ENCODE peak calls at places on chromosome 22, in eight cellular contexts. T is vagina, I is A549, L is right lobe of liver, Y is IMR-90, Z is suprapubic skin, B is transverse colon, R is tibial nerve. U is an unnamed sample.

GRCh38 chr22:46590334-46590733 is 29.9 kb upstream of the GRAMD4 start:
- DNase-seq in L (no peak), T (no peak), Y (no peak), B (no peak), Z (no peak), I (no peak), R (no peak), U (no peak)

GRCh38 chr22:19568337-19569311 is 44.4 kb upstream of the CLDN5 start:
- DNase-seq in Y (peak; percentile 95), I (peak; percentile 40), B (no peak), R (no peak), Z (no peak), L (no peak), T (no peak), U (no peak)

GRCh38 chr22:19748991-19749665 is 11.4 kb upstream of the TBX1 start:
- DNase-seq in B (no peak), L (no peak), I (no peak), T (no peak), Y (no peak), Z (no peak), R (no peak), U (no peak)

GRCh38 chr22:27581688-27582087 is 219.9 kb downstream of the MN1 start:
- DNase-seq in L (no peak), R (peak; percentile 72), Y (peak; percentile 17), Z (peak; percentile 92), B (peak; percentile 61), I (no peak), T (peak; percentile 93), U (peak; percentile 96)

GRCh38 chr22:46661221-46661851 is 41.1 kb downstream of the GRAMD4 start:
- DNase-seq in R (no peak), Y (peak; percentile 76), L (no peak), Z (no peak), B (no peak), I (peak; percentile 64), T (no peak), U (no peak)

GRCh38 chr22:41826430-41827383 is 6.2 kb upstream of the SREBF2 start:
- DNase-seq in L (no peak), B (peak; percentile 49), I (no peak), R (no peak), Y (no peak), T (no peak), Z (no peak), U (no peak)

GRCh38 chr22:43154887-43155536 is 3.7 kb downstream of the TSPO start:
- DNase-seq in R (no peak), Y (no peak), T (no peak), L (no peak), I (no peak), Z (no peak), B (no peak), U (peak; percentile 93)

GRCh38 chr22:28896611-28897010 is 13.2 kb downstream of the ZNRF3 start:
- DNase-seq in R (no peak), Y (no peak), Z (no peak), I (no peak), T (no peak), B (no peak), L (no peak), U (no peak)

GRCh38 chr22:29108137-29108536 is 35.3 kb downstream of the KREMEN1 start:
- DNase-seq in L (no peak), B (no peak), R (no peak), Y (peak; percentile 58), Z (no peak), T (no peak), I (peak; percentile 38), U (no peak)

GRCh38 chr22:43126506-43127165 is 16.1 kb downstream of the BIK start:
- DNase-seq in L (no peak), I (peak; percentile 56), B (peak; percentile 72), Z (no peak), T (no peak), Y (peak; percentile 85), R (no peak), U (no peak)

GRCh38 chr22:19464975-19465374 is 14.0 kb downstream of the UFD1 start:
- DNase-seq in Z (no peak), T (peak; percentile 3), L (peak; percentile 7), B (no peak), I (no peak), Y (no peak), R (no peak), U (no peak)

GRCh38 chr22:45537734-45538181 is 35.1 kb downstream of the FBLN1 start:
- DNase-seq in R (no peak), Y (peak; percentile 84), L (no peak), I (no peak), B (peak; percentile 41), T (peak; percentile 97), Z (no peak), U (peak; percentile 94)

GRCh38 chr22:39290724-39291161 is 28.7 kb downstream of the RPL3 start:
- DNase-seq in B (no peak), L (peak; percentile 92), I (peak; percentile 77), Z (no peak), T (no peak), Y (peak; percentile 71), R (peak; percentile 78), U (no peak)

GRCh38 chr22:36106910-36107309 is 53.6 kb downstream of the APOL3 start:
- DNase-seq in Z (no peak), I (no peak), R (no peak), Y (no peak), T (no peak), L (no peak), B (no peak), U (no peak)

GRCh38 chr22:23178512-23179254 is 1.6 kb upstream of the BCR start:
- DNase-seq in T (no peak), L (peak; percentile 72), B (peak; percentile 72), I (peak; percentile 55), Z (no peak), R (peak; percentile 51), Y (peak; percentile 38), U (peak; percentile 92)

GRCh38 chr22:25837288-25837900 is 95.4 kb downstream of the MYO18B start:
- DNase-seq in R (no peak), I (no peak), Y (no peak), Z (no peak), T (peak; percentile 58), L (no peak), B (no peak), U (peak; percentile 66)

GRCh38 chr22:29152045-29152380 is 53.7 kb upstream of the EMID1 start:
- DNase-seq in Y (no peak), I (no peak), Z (peak; percentile 43), T (peak; percentile 32), L (no peak), R (no peak), B (no peak), U (no peak)

GRCh38 chr22:47388778-47389177 is 626.3 kb downstream of the TBC1D22A start:
- DNase-seq in Z (no peak), I (no peak), Y (no peak), L (no peak), R (no peak), T (no peak), B (no peak), U (no peak)

GRCh38 chr22:36330655-36331305 is 57.0 kb downstream of the MYH9 start:
- DNase-seq in T (no peak), Y (peak; percentile 63), R (no peak), I (no peak), Z (no peak), L (no peak), B (no peak), U (peak; percentile 90)

GRCh38 chr22:17083811-17084540 is 824 bp upstream of the IL17RA start:
- DNase-seq in L (peak; percentile 56), R (no peak), Z (peak; percentile 82), Y (no peak), B (no peak), T (no peak), I (no peak), U (no peak)

GRCh38 chr22:17083255-17083654 is 1.5 kb upstream of the IL17RA start:
- DNase-seq in Y (no peak), R (no peak), I (no peak), L (no peak), B (no peak), Z (peak; percentile 43), T (no peak), U (peak; percentile 45)

GRCh38 chr22:17086301-17086700 is 1.5 kb downstream of the IL17RA start:
- DNase-seq in Z (peak; percentile 54), L (peak; percentile 45), B (no peak), R (no peak), Y (no peak), I (no peak), T (no peak), U (peak; percentile 81)

GRCh38 chr22:17085277-17086091 is 684 bp downstream of the IL17RA start:
- DNase-seq in I (no peak), L (peak; percentile 69), T (no peak), Y (no peak), Z (peak; percentile 83), R (no peak), B (peak; percentile 49), U (peak; percentile 91)

GRCh38 chr22:17084554-17085276 is at the start of gene IL17RA:
- DNase-seq in I (peak; percentile 81), R (peak; percentile 78), T (peak; percentile 91), L (peak; percentile 96), B (peak; percentile 96), Y (peak; percentile 84), Z (peak; percentile 94), U (peak; percentile 90)
- TF ChIP-seq POLR2A in I (peak; percentile 56), R (peak; percentile 63), T (peak; percentile 77), L (peak; percentile 87), B (peak; percentile 82), Y (peak; percentile 64), Z (peak; percentile 58), U (no peak)

GRCh38 chr22:48968201-48968959 is 859.3 kb downstream of the BRD1 start:
- DNase-seq in Y (no peak), I (peak; percentile 11), B (peak; percentile 16), T (peak; percentile 47), Z (no peak), R (no peak), L (peak; percentile 39), U (peak; percentile 70)
- TF ChIP-seq CTCF in Y (no peak), I (peak; percentile 12), B (peak; percentile 54), T (no peak), Z (peak; percentile 48), R (no peak), L (peak; percentile 43), U (no peak)

GRCh38 chr22:24592846-24593809 is at the start of gene LRRC75B:
- DNase-seq in Y (peak; percentile 85), Z (peak; percentile 93), L (peak; percentile 99), R (peak; percentile 86), I (peak; percentile 82), B (peak; percentile 93), T (no peak), U (peak; percentile 81)
- H3K4me3 ChIP-seq in Y (peak within 1 kb of the TSS; percentile 47), Z (peak within 1 kb of the TSS; percentile 71), L (peak within 1 kb of the TSS; percentile 70), R (peak within 1 kb of the TSS; percentile 57), I (peak within 1 kb of the TSS; percentile 79), B (peak within 1 kb of the TSS; percentile 73), T (peak within 1 kb of the TSS; percentile 80), U (peak within 1 kb of the TSS; percentile 53)

GRCh38 chr22:37634505-37635002 is 4.9 kb upstream of the SH3BP1 start:
- DNase-seq in Y (no peak), T (no peak), R (no peak), I (no peak), Z (no peak), L (no peak), B (no peak), U (no peak)

GRCh38 chr22:37635157-37635556 is 4.3 kb upstream of the SH3BP1 start:
- DNase-seq in I (no peak), Z (no peak), R (no peak), T (no peak), B (no peak), Y (no peak), L (no peak), U (no peak)

GRCh38 chr22:37632174-37633081 is 7.0 kb upstream of the SH3BP1 start:
- DNase-seq in I (no peak), B (no peak), L (peak; percentile 46), R (no peak), Z (no peak), T (no peak), Y (no peak), U (no peak)

GRCh38 chr22:37633082-37633692 is 6.3 kb upstream of the SH3BP1 start:
- DNase-seq in I (no peak), B (peak; percentile 54), T (no peak), Y (no peak), Z (no peak), R (no peak), L (no peak), U (no peak)

GRCh38 chr22:37633693-37634504 is 5.6 kb upstream of the SH3BP1 start:
- DNase-seq in R (peak; percentile 74), L (peak; percentile 75), B (peak; percentile 84), I (no peak), Y (peak; percentile 92), Z (peak; percentile 92), T (peak; percentile 96), U (peak; percentile 96)
- TF ChIP-seq POLR2A in R (peak; percentile 9), L (no peak), B (no peak), I (no peak), Y (no peak), Z (no peak), T (no peak), U (no peak)